ENCODE peak calls at places on chromosome 19, in ten cellular contexts. P is pancreas; D is T-helper 9 cell; Y is ACHN; N is ecto neural progenitor cell; H is hepatocyte; Q is lung microvascular endothelial cell; T is stimulated activated CD8-positive, alpha-beta memory T cell treated with anti-CD3 and anti-CD28 coated beads, Interleukin-2, amount 100 ng/mL, for 1 hour; S is fibroblast of lung; I is HFFc6. B is an unnamed sample.

GRCh38 chr19:31356587-31357314 is 7.5 kb upstream of the TSHZ3 start:
- DNase-seq in Y (no peak), I (no peak), H (no peak), Q (no peak), D (peak), T (no peak), S (peak), P (peak), N (peak), B (no peak)

GRCh38 chr19:4508698-4509097 is 9.6 kb downstream of the PLIN4 start:
- DNase-seq in Y (no peak), I (no peak), D (no peak), N (no peak), P (no peak), S (no peak), Q (no peak), T (no peak), H (no peak), B (no peak)

GRCh38 chr19:44643605-44644390 is at the start of gene PVR:
- DNase-seq in I (peak), Y (peak), S (peak), N (peak), H (peak), Q (peak), T (peak), D (no peak), P (peak), B (peak)

GRCh38 chr19:16325671-16326400 is 1.2 kb downstream of the KLF2 start:
- DNase-seq in Q (peak), I (no peak), Y (no peak), P (peak), H (peak), D (peak), T (no peak), S (peak), N (peak), B (peak)

GRCh38 chr19:1063030-1063908 is 3.7 kb upstream of the ARHGAP45 start:
- DNase-seq in P (no peak), Q (peak), Y (no peak), N (no peak), S (no peak), T (no peak), I (peak), D (peak), H (no peak), B (no peak)

GRCh38 chr19:10420444-10421239 is at the start of gene PDE4A:
- DNase-seq in H (peak), T (no peak), D (peak), I (peak), P (no peak), Y (peak), N (peak), Q (peak), S (peak), B (peak)

GRCh38 chr19:6539514-6539913 is 8.7 kb downstream of the TNFSF9 start:
- DNase-seq in H (no peak), S (no peak), D (no peak), Q (no peak), Y (no peak), N (no peak), T (no peak), I (no peak), P (no peak), B (no peak)

GRCh38 chr19:54209748-54210494 is 9.3 kb downstream of the RPS9 start:
- DNase-seq in P (peak), S (peak), Q (peak), D (no peak), N (no peak), T (no peak), H (peak), I (peak), Y (peak), B (peak)

GRCh38 chr19:34838753-34839431 is 65.9 kb upstream of the ZNF599 start:
- DNase-seq in S (no peak), H (peak), N (peak), I (no peak), Q (peak), D (peak), T (no peak), P (no peak), Y (no peak), B (peak)

GRCh38 chr19:3343619-3344502 is 22.5 kb upstream of the NFIC start:
- DNase-seq in Q (peak), I (peak), Y (peak), S (peak), H (no peak), N (peak), P (peak), D (no peak), T (no peak), B (no peak)

GRCh38 chr19:58538257-58539168 is 5.4 kb upstream of the TRIM28 start:
- DNase-seq in D (no peak), Q (peak), S (no peak), P (no peak), H (peak), N (peak), T (no peak), Y (no peak), I (no peak), B (peak)

GRCh38 chr19:50248413-50248812 is 45.0 kb downstream of the MYH14 start:
- DNase-seq in Q (no peak), I (no peak), T (no peak), N (no peak), D (no peak), H (no peak), S (no peak), Y (no peak), P (no peak), B (no peak)

GRCh38 chr19:17421942-17422341 is 2.1 kb downstream of the MVB12A start:
- DNase-seq in S (no peak), D (no peak), N (no peak), Q (no peak), I (no peak), Y (no peak), P (no peak), T (no peak), H (no peak), B (no peak)

GRCh38 chr19:1237754-1238372 is at the start of gene CBARP:
- DNase-seq in Y (no peak), T (no peak), I (no peak), D (no peak), S (no peak), N (peak), Q (no peak), P (no peak), H (peak), B (peak)

GRCh38 chr19:45505151-45505995 is 1.9 kb upstream of the VASP start:
- DNase-seq in S (peak), P (no peak), I (peak), N (no peak), Y (no peak), T (no peak), Q (no peak), D (no peak), H (no peak), B (no peak)

GRCh38 chr19:14111486-14111885 is 6.1 kb downstream of the PRKACA start:
- DNase-seq in H (no peak), S (no peak), Y (no peak), I (no peak), N (no peak), D (no peak), T (no peak), Q (no peak), P (no peak), B (no peak)

GRCh38 chr19:17054746-17055145 is 20.5 kb downstream of the HAUS8 start:
- DNase-seq in N (no peak), T (no peak), H (no peak), D (no peak), P (no peak), Y (no peak), S (no peak), Q (no peak), I (no peak), B (no peak)

GRCh38 chr19:18292460-18292809 is 11.0 kb upstream of the JUND start:
- DNase-seq in P (no peak), N (peak), Q (no peak), D (no peak), Y (no peak), H (no peak), I (no peak), T (no peak), S (no peak), B (no peak)

GRCh38 chr19:31943305-31943704 is 402.1 kb upstream of the ZNF507 start:
- DNase-seq in N (peak), Y (no peak), P (no peak), D (no peak), T (no peak), Q (no peak), H (no peak), S (no peak), I (no peak), B (peak)

GRCh38 chr19:44848036-44848804 is 2.1 kb downstream of the NECTIN2 start:
- DNase-seq in H (peak), D (no peak), Q (peak), T (no peak), Y (peak), N (peak), S (peak), P (no peak), I (peak), B (peak)

GRCh38 chr19:10881403-10882107 is 10.2 kb downstream of the CARM1 start:
- DNase-seq in I (no peak), P (no peak), Q (no peak), D (no peak), N (peak), S (no peak), T (no peak), H (no peak), Y (no peak), B (no peak)

GRCh38 chr19:9431475-9431874 is 3.9 kb downstream of the ZNF266 start:
- DNase-seq in P (no peak), D (no peak), Q (peak), H (peak), S (no peak), I (peak), Y (no peak), N (peak), T (peak), B (peak)

GRCh38 chr19:48698046-48698445 is 2.3 kb downstream of the FUT2 start:
- DNase-seq in H (no peak), I (peak), D (no peak), Q (peak), N (no peak), S (peak), P (peak), Y (peak), T (no peak), B (no peak)

GRCh38 chr19:35024095-35024494 is 6.2 kb upstream of the SCN1B start:
- DNase-seq in P (no peak), H (no peak), I (no peak), T (no peak), N (no peak), S (no peak), Y (no peak), D (no peak), Q (no peak), B (no peak)

GRCh38 chr19:5926641-5927438 is 12.8 kb downstream of the CAPS start:
- DNase-seq in D (no peak), P (no peak), T (no peak), Y (no peak), I (peak), S (no peak), H (peak), N (no peak), Q (no peak), B (peak)

GRCh38 chr19:18300930-18301717 is 19.7 kb upstream of the JUND start:
- DNase-seq in P (peak), D (no peak), T (no peak), N (no peak), H (peak), S (peak), Q (peak), I (peak), Y (peak), B (no peak)

GRCh38 chr19:9883231-9883758 is 48.2 kb downstream of the PIN1 start:
- DNase-seq in Y (no peak), Q (no peak), S (no peak), P (no peak), H (no peak), D (no peak), I (no peak), T (no peak), N (peak), B (peak)

B was measured in left kidney.